ENCODE peak calls at places on chromosomes 2 and 18, in four cellular contexts. Z is fibroblast of lung, R is HCT116, X is hepatocyte. C is an unnamed sample.

GRCh38 chr2:238601433-238602222 is 174.9 kb downstream of the ASB1 start:
- DNase-seq in Z (peak), R (no peak), X (no peak), C (peak)

GRCh38 chr2:98914713-98915580 is 21.1 kb downstream of the CRACDL start:
- DNase-seq in Z (no peak), R (no peak), X (no peak), C (no peak)

GRCh38 chr2:111990856-111991255 is 64.2 kb upstream of the TMEM87B start:
- DNase-seq in Z (no peak), R (no peak), X (no peak), C (no peak)

GRCh38 chr2:43387092-43388062 is 161.0 kb upstream of the ZFP36L2 start:
- DNase-seq in Z (peak), R (no peak), X (no peak), C (peak)

GRCh38 chr2:28206786-28207185 is 185.9 kb upstream of the FOSL2 start:
- DNase-seq in Z (peak), R (no peak), X (no peak), C (no peak)

GRCh38 chr2:162100579-162100978 is 26.6 kb upstream of the DPP4 start:
- DNase-seq in Z (no peak), R (no peak), X (peak), C (no peak)

GRCh38 chr2:112181571-112182290 is 43.5 kb downstream of the FBLN7 start:
- DNase-seq in Z (no peak), R (no peak), X (peak), C (no peak)

GRCh38 chr2:10993001-10993481 is 81.3 kb downstream of the KCNF1 start:
- DNase-seq in Z (peak), R (no peak), X (no peak), C (no peak)

GRCh38 chr2:54635554-54636152 is 87.8 kb upstream of the EML6 start:
- DNase-seq in Z (peak), R (no peak), X (no peak), C (no peak)

GRCh38 chr2:166411473-166412230 is 35.9 kb upstream of the SCN9A start:
- DNase-seq in Z (peak), R (peak), X (no peak), C (peak)
- H3K4me3 ChIP-seq in Z (no peak), R (no peak), X (no peak), C (no peak)

GRCh38 chr2:74648009-74648443 is at the start of gene M1AP:
- DNase-seq in Z (no peak), R (peak), X (peak), C (no peak)
- TF ChIP-seq EZH2 in Z (no peak), R (no peak), X (no peak), C (no peak)

DNA sequence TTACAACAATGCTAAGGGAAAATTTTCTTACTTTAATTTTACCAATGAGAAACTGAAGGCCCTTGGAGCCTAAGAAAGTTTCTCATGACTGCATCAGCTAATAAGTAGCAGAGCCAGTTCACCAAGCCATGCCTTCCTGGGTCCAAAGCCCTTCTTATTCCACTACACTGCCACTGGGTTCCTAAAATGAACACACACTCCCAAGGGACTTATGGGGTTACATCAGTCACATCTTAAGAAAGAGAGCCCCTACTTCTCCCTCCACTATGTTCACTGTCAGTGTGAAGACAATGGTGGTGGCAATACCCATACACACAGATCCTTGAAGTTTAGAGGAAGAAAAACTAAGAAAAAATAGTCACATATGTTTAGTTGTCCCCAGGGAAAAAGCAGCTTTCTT is 20.6 kb downstream of the MBD2 start:
- DNase-seq in Z (no peak), R (no peak), X (no peak), C (no peak)
- H3K27ac ChIP-seq in Z (no peak), R (no peak), X (no peak), C (no peak)

GRCh38 chr2:201149064-201149820 is 33.3 kb downstream of the CFLAR start:
- DNase-seq in Z (peak), R (peak), X (peak), C (peak)
- H3K4me3 ChIP-seq in Z (no peak), R (peak), X (no peak), C (peak)

GRCh38 chr18:78717766-78718150 is 261.9 kb upstream of the SALL3 start:
- DNase-seq in Z (no peak), R (no peak), X (no peak), C (no peak)

GRCh38 chr18:78716581-78716980 is 263.0 kb upstream of the SALL3 start:
- DNase-seq in Z (no peak), R (no peak), X (no peak), C (no peak)

GRCh38 chr18:78719821-78720220 is 259.8 kb upstream of the SALL3 start:
- DNase-seq in Z (no peak), R (no peak), X (no peak), C (no peak)

GRCh38 chr18:78716022-78716421 is 263.6 kb upstream of the SALL3 start:
- DNase-seq in Z (no peak), R (no peak), X (no peak), C (no peak)

GRCh38 chr18:78717051-78717765 is 262.4 kb upstream of the SALL3 start:
- DNase-seq in Z (no peak), R (no peak), X (no peak), C (no peak)
- TF ChIP-seq EZH2 in Z (no peak), R (no peak), X (no peak), C (no peak)

GRCh38 chr2:168178925-168179324 is 68.5 kb downstream of the STK39 start:
- DNase-seq in Z (no peak), R (no peak), X (no peak), C (no peak)
- H3K27ac ChIP-seq in Z (no peak), R (no peak), X (no peak), C (no peak)

DNA sequence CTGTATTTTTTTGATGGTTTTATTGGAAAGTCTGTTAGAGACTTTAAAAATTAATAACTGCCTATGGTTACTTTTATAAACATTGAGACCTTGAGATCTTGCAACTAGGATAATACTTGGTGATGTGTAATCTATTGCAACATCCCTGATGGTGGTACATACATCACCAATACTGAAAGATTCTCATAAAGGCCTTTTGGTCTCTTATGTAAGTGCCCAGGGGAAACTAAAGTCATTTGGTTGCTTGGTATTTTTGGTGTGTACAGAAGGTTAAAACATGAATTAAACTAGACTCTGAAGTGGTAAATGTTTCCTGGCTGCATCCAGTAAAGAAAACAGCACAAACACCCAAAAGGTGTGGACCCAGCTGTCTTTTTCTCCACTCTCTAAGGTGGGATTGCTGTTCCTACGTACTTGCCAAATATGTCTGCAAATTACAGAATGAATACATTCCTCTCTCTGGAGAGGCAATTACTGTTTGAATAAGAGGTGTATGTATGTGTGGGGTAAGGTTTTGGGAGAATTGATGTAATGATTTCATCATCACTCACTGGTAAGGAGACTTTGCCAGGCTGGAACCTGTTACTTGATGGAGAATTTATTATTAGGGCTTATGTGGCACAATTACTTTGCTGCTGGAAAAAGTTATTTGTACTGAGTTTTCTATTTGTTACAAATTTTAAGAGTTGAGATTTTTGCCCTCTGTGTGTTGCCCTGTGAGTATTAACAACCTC is 3.6 kb downstream of the B3GNT2 start:
- DNase-seq in Z (no peak), R (no peak), X (no peak), C (peak)
- H3K4me3 ChIP-seq in Z (no peak), R (no peak), X (no peak), C (no peak)

GRCh38 chr2:74514368-74515270 is at the start of gene TLX2:
- DNase-seq in Z (no peak), R (no peak), X (no peak), C (no peak)

GRCh38 chr2:74516650-74517049 is 2.4 kb downstream of the TLX2 start:
- DNase-seq in Z (no peak), R (no peak), X (no peak), C (no peak)

GRCh38 chr2:74516070-74516633 is 1.9 kb downstream of the TLX2 start:
- DNase-seq in Z (no peak), R (no peak), X (peak), C (no peak)

GRCh38 chr2:74513605-74514367 is 464 bp upstream of the TLX2 start:
- DNase-seq in Z (no peak), R (no peak), X (no peak), C (no peak)

DNA sequence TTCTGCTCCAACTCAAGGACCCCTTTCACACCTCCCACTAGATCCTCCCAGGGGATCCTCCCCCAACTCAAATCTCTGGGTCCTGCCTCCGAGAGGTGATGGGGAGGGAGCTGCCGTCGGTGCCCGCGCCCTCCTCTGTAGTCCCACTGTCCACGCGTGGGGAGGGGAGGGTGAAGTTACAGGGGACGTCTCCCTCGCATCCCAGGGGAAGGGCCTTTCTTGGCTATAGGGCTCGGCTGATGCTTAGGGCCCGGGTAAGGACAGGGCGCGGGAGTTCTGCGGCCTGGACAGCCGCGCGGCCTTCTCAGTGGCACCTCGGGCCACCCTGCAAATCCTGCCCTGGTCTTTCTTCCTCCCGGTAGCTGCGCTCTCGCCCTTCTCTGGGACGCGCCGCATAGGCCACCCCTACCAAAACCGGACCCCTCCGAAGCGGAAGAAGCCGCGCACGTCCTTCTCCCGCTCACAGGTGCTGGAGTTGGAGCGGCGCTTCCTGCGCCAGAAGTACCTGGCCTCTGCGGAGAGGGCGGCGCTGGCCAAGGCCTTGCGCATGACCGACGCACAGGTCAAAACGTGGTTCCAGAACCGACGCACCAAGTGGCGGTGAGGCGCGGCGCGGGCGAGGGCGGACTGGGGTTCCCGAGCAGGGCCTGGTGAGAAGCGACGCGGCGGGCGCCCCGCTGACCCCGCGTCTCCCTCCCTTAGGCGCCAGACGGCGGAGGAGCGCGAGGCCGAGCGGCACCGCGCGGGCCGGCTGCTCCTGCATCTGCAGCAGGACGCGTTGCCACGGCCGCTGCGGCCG is 1.2 kb downstream of the TLX2 start:
- DNase-seq in Z (no peak), R (no peak), X (no peak), C (no peak)
- TF ChIP-seq EZH2 in Z (peak), R (no peak), X (peak), C (peak)

DNA sequence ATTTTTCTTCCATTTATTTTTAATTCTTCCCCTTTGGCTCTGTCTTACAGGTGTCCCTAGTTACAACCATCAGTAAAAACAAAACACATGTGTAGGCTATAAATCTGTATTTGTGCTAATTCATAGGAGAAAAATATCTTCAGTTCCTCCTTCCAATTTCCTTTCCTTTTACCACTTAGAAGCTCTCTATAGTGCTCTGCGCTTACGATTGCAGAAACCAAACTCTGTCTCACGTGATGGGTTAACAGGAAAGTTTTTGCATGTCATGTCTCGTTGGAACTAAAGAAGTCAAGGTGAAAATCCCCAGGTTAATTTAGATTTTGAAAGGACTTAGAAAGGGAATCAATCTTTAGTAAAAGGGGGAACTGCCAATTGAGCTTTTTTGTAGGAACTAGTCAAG is 1390.5 kb upstream of the ZEB2 start:
- DNase-seq in Z (no peak), R (no peak), X (no peak), C (no peak)
- H3K27ac ChIP-seq in Z (no peak), R (no peak), X (no peak), C (no peak)

C was measured in mammary epithelial cell.